ENCODE peak calls at places on chromosome 4, in nine cellular contexts. One of them, this sample, is unnamed.

GRCh38 chr4:38284294-38285045 is 324.3 kb downstream of the PTTG2 start:
- DNase-seq in mesothelial cell of epicardium: no peak
- DNase-seq in activated CD4-positive, alpha-beta memory T cell treated with anti-CD3 and anti-CD28 coated beads for 36 hours: no peak
- DNase-seq in nephron progenitor cell: no peak
- DNase-seq in endodermal cell: no peak
- DNase-seq in HCT116: no peak
- DNase-seq in stimulated activated CD4-positive, alpha-beta T cell treated with anti-CD3 and anti-CD28 coated beads, Interleukin-1b, Interleukin-23, amount 100 ng/mL, for 48 hours: no peak
- DNase-seq in astrocyte of the cerebellum: no peak
- DNase-seq in fibroblast of lung: peak
- DNase-seq in this sample: no peak

GRCh38 chr4:109169160-109169559 is 133.3 kb downstream of the COL25A1 start:
- DNase-seq in mesothelial cell of epicardium: no peak
- DNase-seq in activated CD4-positive, alpha-beta memory T cell treated with anti-CD3 and anti-CD28 coated beads for 36 hours: no peak
- DNase-seq in nephron progenitor cell: no peak
- DNase-seq in endodermal cell: no peak
- DNase-seq in HCT116: no peak
- DNase-seq in stimulated activated CD4-positive, alpha-beta T cell treated with anti-CD3 and anti-CD28 coated beads, Interleukin-1b, Interleukin-23, amount 100 ng/mL, for 48 hours: no peak
- DNase-seq in astrocyte of the cerebellum: no peak
- DNase-seq in fibroblast of lung: peak
- DNase-seq in this sample: no peak

GRCh38 chr4:7867701-7868429 is 71.8 kb downstream of the AFAP1 start:
- DNase-seq in mesothelial cell of epicardium: no peak
- DNase-seq in activated CD4-positive, alpha-beta memory T cell treated with anti-CD3 and anti-CD28 coated beads for 36 hours: peak
- DNase-seq in nephron progenitor cell: no peak
- DNase-seq in endodermal cell: no peak
- DNase-seq in HCT116: no peak
- DNase-seq in stimulated activated CD4-positive, alpha-beta T cell treated with anti-CD3 and anti-CD28 coated beads, Interleukin-1b, Interleukin-23, amount 100 ng/mL, for 48 hours: no peak
- DNase-seq in astrocyte of the cerebellum: no peak
- DNase-seq in fibroblast of lung: no peak
- DNase-seq in this sample: no peak

GRCh38 chr4:184444215-184444952 is 30.0 kb downstream of the IRF2 start:
- DNase-seq in mesothelial cell of epicardium: no peak
- DNase-seq in activated CD4-positive, alpha-beta memory T cell treated with anti-CD3 and anti-CD28 coated beads for 36 hours: no peak
- DNase-seq in nephron progenitor cell: no peak
- DNase-seq in endodermal cell: no peak
- DNase-seq in HCT116: no peak
- DNase-seq in stimulated activated CD4-positive, alpha-beta T cell treated with anti-CD3 and anti-CD28 coated beads, Interleukin-1b, Interleukin-23, amount 100 ng/mL, for 48 hours: no peak
- DNase-seq in astrocyte of the cerebellum: peak
- DNase-seq in fibroblast of lung: no peak
- DNase-seq in this sample: no peak

GRCh38 chr4:179124957-179125356 is 1682.7 kb upstream of the AGA start:
- DNase-seq in mesothelial cell of epicardium: no peak
- DNase-seq in activated CD4-positive, alpha-beta memory T cell treated with anti-CD3 and anti-CD28 coated beads for 36 hours: no peak
- DNase-seq in nephron progenitor cell: no peak
- DNase-seq in endodermal cell: no peak
- DNase-seq in HCT116: no peak
- DNase-seq in stimulated activated CD4-positive, alpha-beta T cell treated with anti-CD3 and anti-CD28 coated beads, Interleukin-1b, Interleukin-23, amount 100 ng/mL, for 48 hours: no peak
- DNase-seq in astrocyte of the cerebellum: no peak
- DNase-seq in fibroblast of lung: no peak
- DNase-seq in this sample: no peak

GRCh38 chr4:174855043-174855442 is 26.0 kb upstream of the GLRA3 start:
- DNase-seq in mesothelial cell of epicardium: no peak
- DNase-seq in activated CD4-positive, alpha-beta memory T cell treated with anti-CD3 and anti-CD28 coated beads for 36 hours: no peak
- DNase-seq in nephron progenitor cell: no peak
- DNase-seq in endodermal cell: no peak
- DNase-seq in HCT116: no peak
- DNase-seq in stimulated activated CD4-positive, alpha-beta T cell treated with anti-CD3 and anti-CD28 coated beads, Interleukin-1b, Interleukin-23, amount 100 ng/mL, for 48 hours: no peak
- DNase-seq in astrocyte of the cerebellum: no peak
- DNase-seq in fibroblast of lung: no peak
- DNase-seq in this sample: no peak

GRCh38 chr4:183532823-183533222 is 28.0 kb downstream of the ING2 start:
- DNase-seq in mesothelial cell of epicardium: no peak
- DNase-seq in activated CD4-positive, alpha-beta memory T cell treated with anti-CD3 and anti-CD28 coated beads for 36 hours: no peak
- DNase-seq in nephron progenitor cell: no peak
- DNase-seq in endodermal cell: no peak
- DNase-seq in HCT116: no peak
- DNase-seq in stimulated activated CD4-positive, alpha-beta T cell treated with anti-CD3 and anti-CD28 coated beads, Interleukin-1b, Interleukin-23, amount 100 ng/mL, for 48 hours: no peak
- DNase-seq in astrocyte of the cerebellum: peak
- DNase-seq in fibroblast of lung: peak
- DNase-seq in this sample: no peak

GRCh38 chr4:140130677-140131076 is 23.3 kb downstream of the MAML3 start:
- DNase-seq in mesothelial cell of epicardium: no peak
- DNase-seq in activated CD4-positive, alpha-beta memory T cell treated with anti-CD3 and anti-CD28 coated beads for 36 hours: peak
- DNase-seq in nephron progenitor cell: no peak
- DNase-seq in endodermal cell: no peak
- DNase-seq in HCT116: peak
- DNase-seq in stimulated activated CD4-positive, alpha-beta T cell treated with anti-CD3 and anti-CD28 coated beads, Interleukin-1b, Interleukin-23, amount 100 ng/mL, for 48 hours: no peak
- DNase-seq in astrocyte of the cerebellum: peak
- DNase-seq in fibroblast of lung: peak
- DNase-seq in this sample: no peak

GRCh38 chr4:161555689-161556660 is 607.8 kb downstream of the FSTL5 start:
- DNase-seq in mesothelial cell of epicardium: no peak
- DNase-seq in activated CD4-positive, alpha-beta memory T cell treated with anti-CD3 and anti-CD28 coated beads for 36 hours: no peak
- DNase-seq in nephron progenitor cell: no peak
- DNase-seq in endodermal cell: no peak
- DNase-seq in HCT116: no peak
- DNase-seq in stimulated activated CD4-positive, alpha-beta T cell treated with anti-CD3 and anti-CD28 coated beads, Interleukin-1b, Interleukin-23, amount 100 ng/mL, for 48 hours: no peak
- DNase-seq in astrocyte of the cerebellum: peak
- DNase-seq in fibroblast of lung: peak
- DNase-seq in this sample: no peak